ENCODE peak calls at places on chromosome 10, in seven cellular contexts. Q is left ventricle myocardium inferior, E is lower lobe of right lung, K is mesothelial cell of epicardium, G is neural crest cell, S is tibial nerve, V is fibroblast of lung. O is an unnamed sample.
A peak's percentile ranks its signal among the peaks of the same experiment; 100 is the strongest.

GRCh38 chr10:116689096-116689495 is 53.3 kb downstream of the HSPA12A start:
- DNase-seq in Q (no peak), E (no peak), K (no peak), G (no peak), S (no peak), V (no peak), O (no peak)

GRCh38 chr10:92627845-92628480 is 35.0 kb downstream of the KIF11 start:
- DNase-seq in Q (no peak), E (no peak), K (no peak), G (no peak), S (no peak), V (no peak), O (no peak)

GRCh38 chr10:20897146-20897834 is at the start of gene NEBL:
- DNase-seq in Q (peak; percentile 29), E (no peak), K (no peak), G (no peak), S (no peak), V (peak; percentile 18), O (no peak)

GRCh38 chr10:32964261-32964660 is 6.2 kb upstream of the ITGB1 start:
- DNase-seq in Q (no peak), E (no peak), K (no peak), G (no peak), S (no peak), V (no peak), O (no peak)

GRCh38 chr10:6778992-6779701 is 199.1 kb upstream of the PRKCQ start:
- DNase-seq in Q (no peak), E (no peak), K (no peak), G (no peak), S (no peak), V (peak; percentile 98), O (no peak)

GRCh38 chr10:31694929-31695837 is 233.4 kb downstream of the ARHGAP12 start:
- DNase-seq in Q (no peak), E (no peak), K (no peak), G (no peak), S (no peak), V (peak; percentile 18), O (no peak)

GRCh38 chr10:24418532-24418931 is 209.6 kb downstream of the KIAA1217 start:
- DNase-seq in Q (no peak), E (no peak), K (no peak), G (no peak), S (no peak), V (no peak), O (no peak)

GRCh38 chr10:132333386-132333785 is 1.4 kb downstream of the LRRC27 start:
- DNase-seq in Q (no peak), E (no peak), K (no peak), G (no peak), S (no peak), V (no peak), O (no peak)

GRCh38 chr10:43140414-43140813 is 2.2 kb downstream of the CSGALNACT2 start:
- DNase-seq in Q (no peak), E (no peak), K (no peak), G (no peak), S (no peak), V (peak; percentile 91), O (peak; percentile 48)

GRCh38 chr10:7606977-7607404 is 59.8 kb downstream of the ITIH5 start:
- DNase-seq in Q (no peak), E (no peak), K (no peak), G (no peak), S (no peak), V (no peak), O (no peak)

GRCh38 chr10:44983066-44983894 is 4.7 kb upstream of the DEPP1 start:
- DNase-seq in Q (no peak), E (no peak), K (no peak), G (no peak), S (no peak), V (no peak), O (no peak)

GRCh38 chr10:21673668-21674067 is 139.6 kb downstream of the MLLT10 start:
- DNase-seq in Q (no peak), E (no peak), K (no peak), G (no peak), S (no peak), V (no peak), O (no peak)

GRCh38 chr10:52770904-52771303 is 1.7 kb downstream of the MBL2 start:
- DNase-seq in Q (no peak), E (no peak), K (no peak), G (no peak), S (no peak), V (no peak), O (no peak)

GRCh38 chr10:1540144-1540543 is 197.2 kb downstream of the ADARB2 start:
- DNase-seq in Q (no peak), E (no peak), K (no peak), G (no peak), S (no peak), V (no peak), O (no peak)

GRCh38 chr10:94310369-94310768 is 52.4 kb downstream of the NOC3L start:
- DNase-seq in Q (no peak), E (no peak), K (no peak), G (no peak), S (no peak), V (no peak), O (no peak)

GRCh38 chr10:127894146-127894545 is 1.4 kb upstream of the CLRN3 start:
- DNase-seq in Q (no peak), E (no peak), K (no peak), G (no peak), S (no peak), V (peak; percentile 48), O (no peak)

GRCh38 chr10:78416031-78416800 is 382.6 kb downstream of the RPS24 start:
- DNase-seq in Q (no peak), E (no peak), K (no peak), G (no peak), S (no peak), V (peak; percentile 66), O (no peak)

GRCh38 chr10:110260746-110261477 is 43.8 kb downstream of the SMNDC1 start:
- DNase-seq in Q (no peak), E (no peak), K (no peak), G (no peak), S (no peak), V (peak; percentile 40), O (no peak)

GRCh38 chr10:116109481-116109880 is 163.5 kb downstream of the GFRA1 start:
- DNase-seq in Q (no peak), E (no peak), K (no peak), G (no peak), S (no peak), V (no peak), O (no peak)

GRCh38 chr10:78556700-78557432 is 511.9 kb upstream of the ZMIZ1 start:
- DNase-seq in Q (no peak), E (no peak), K (no peak), G (no peak), S (no peak), V (no peak), O (no peak)

GRCh38 chr10:6173203-6173602 is 29.5 kb upstream of the PFKFB3 start:
- DNase-seq in Q (no peak), E (no peak), K (no peak), G (no peak), S (no peak), V (no peak), O (no peak)

GRCh38 chr10:116880716-116881440 is 31.6 kb downstream of the ENO4 start:
- DNase-seq in Q (no peak), E (no peak), K (no peak), G (no peak), S (no peak), V (peak; percentile 50), O (no peak)

GRCh38 chr10:72083234-72084093 is 4.9 kb downstream of the SPOCK2 start:
- DNase-seq in Q (no peak), E (no peak), K (no peak), G (no peak), S (no peak), V (no peak), O (no peak)

GRCh38 chr10:69097729-69098128 is 9.8 kb downstream of the SRGN start:
- DNase-seq in Q (no peak), E (no peak), K (no peak), G (no peak), S (no peak), V (no peak), O (no peak)

GRCh38 chr10:17673517-17674051 is 29.6 kb downstream of the STAM start:
- DNase-seq in Q (no peak), E (no peak), K (no peak), G (no peak), S (no peak), V (peak; percentile 98), O (no peak)

GRCh38 chr10:20623561-20623960 is 273.6 kb downstream of the NEBL start:
- DNase-seq in Q (no peak), E (no peak), K (no peak), G (no peak), S (no peak), V (no peak), O (no peak)

GRCh38 chr10:50349554-50349953 is 98.2 kb upstream of the ASAH2 start:
- DNase-seq in Q (no peak), E (no peak), K (no peak), G (no peak), S (no peak), V (no peak), O (no peak)
- TF ChIP-seq CTCF in Q (no peak), E (no peak), K (no peak), G (no peak), S (no peak), V (no peak), O (no peak)

GRCh38 chr10:98858525-98858924 is 377.1 kb downstream of the HPSE2 start:
- DNase-seq in Q (no peak), E (no peak), K (no peak), G (no peak), S (no peak), V (no peak), O (no peak)
- TF ChIP-seq CTCF in Q (no peak), E (no peak), K (no peak), G (peak; percentile 36), S (no peak), V (peak; percentile 31), O (no peak)

GRCh38 chr10:15083674-15084501 is 4.7 kb downstream of the ACBD7 start:
- DNase-seq in Q (no peak), E (no peak), K (no peak), G (no peak), S (no peak), V (no peak), O (no peak)

GRCh38 chr10:15088428-15089261 is at the start of gene ACBD7:
- DNase-seq in Q (peak; percentile 71), E (peak; percentile 83), K (peak; percentile 81), G (peak; percentile 78), S (peak; percentile 54), V (peak; percentile 76), O (peak; percentile 16)

GRCh38 chr10:15084502-15084922 is 4.1 kb downstream of the ACBD7 start:
- DNase-seq in Q (no peak), E (no peak), K (no peak), G (no peak), S (no peak), V (peak; percentile 99), O (no peak)
- TF ChIP-seq CTCF in Q (no peak), E (no peak), K (no peak), G (no peak), S (no peak), V (peak; percentile 24), O (no peak)

DNA sequence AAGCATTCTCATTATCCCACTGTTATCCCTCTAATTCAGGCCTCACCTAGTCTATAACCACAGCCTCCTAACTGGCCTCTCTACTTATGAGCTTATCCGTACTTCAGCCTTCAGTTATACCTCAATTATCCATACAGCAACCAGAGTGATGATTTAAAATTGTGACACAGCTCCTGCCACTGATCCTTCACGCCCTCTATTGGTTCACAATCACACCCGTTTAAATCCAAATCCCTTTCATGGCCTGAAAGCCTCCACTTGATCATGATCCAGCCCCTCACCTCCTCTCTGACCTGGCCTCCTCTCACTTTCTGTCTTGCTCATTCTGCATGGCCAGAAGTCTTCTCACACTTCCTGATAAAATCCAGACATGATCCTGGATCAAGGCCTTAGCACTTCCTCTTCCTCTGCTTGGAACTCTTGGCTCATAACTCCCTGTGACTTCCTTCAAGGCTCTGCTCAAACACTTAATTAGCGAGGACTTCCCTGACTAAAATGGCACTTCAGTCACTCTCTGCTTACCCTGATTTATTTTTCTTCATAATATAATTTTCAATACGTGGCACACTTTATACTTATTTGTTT is 19.0 kb upstream of the TMEM26 start:
- DNase-seq in Q (no peak), E (no peak), K (no peak), G (no peak), S (no peak), V (no peak), O (no peak)
- TF ChIP-seq CTCF in Q (no peak), E (no peak), K (no peak), G (no peak), S (no peak), V (no peak), O (no peak)

O was measured in HL-60.